ENCODE peak calls at places on chromosomes 16 and 17, in nine cellular contexts. J is pancreas; T is CD4-positive, alpha-beta memory T cell; H is GM23338; I is cardiac fibroblast; F is left lung; Z is left ventricle myocardium inferior; M is GM23248; K is H7. S is an unnamed sample.

GRCh38 chr16:2835638-2836493 is 5.8 kb downstream of the ZG16B start:
- DNase-seq in J (peak), T (no peak), H (peak), I (peak), F (peak), Z (no peak), M (peak), K (no peak), S (peak)

GRCh38 chr16:25613931-25614330 is 77.8 kb upstream of the HS3ST4 start:
- DNase-seq in J (no peak), T (no peak), H (no peak), I (no peak), F (no peak), Z (no peak), M (no peak), K (no peak), S (no peak)

GRCh38 chr16:49639739-49640388 is 216.0 kb downstream of the ZNF423 start:
- DNase-seq in J (peak), T (no peak), H (peak), I (peak), F (peak), Z (peak), M (no peak), K (peak), S (peak)

GRCh38 chr16:54059319-54059718 is 227.3 kb downstream of the IRX3 start:
- DNase-seq in J (no peak), T (no peak), H (no peak), I (no peak), F (no peak), Z (no peak), M (no peak), K (no peak), S (no peak)

GRCh38 chr16:2663553-2664521 is 18.5 kb upstream of the KCTD5 start:
- DNase-seq in J (no peak), T (peak), H (no peak), I (peak), F (no peak), Z (no peak), M (peak), K (no peak), S (no peak)

GRCh38 chr17:43356999-43357398 is 41.8 kb upstream of the ARL4D start:
- DNase-seq in J (no peak), T (no peak), H (no peak), I (peak), F (no peak), Z (no peak), M (peak), K (no peak), S (no peak)

GRCh38 chr16:11150190-11150589 is 105.8 kb downstream of the SOCS1 start:
- DNase-seq in J (no peak), T (no peak), H (no peak), I (no peak), F (no peak), Z (no peak), M (no peak), K (no peak), S (no peak)

GRCh38 chr16:12089492-12090161 is 113.1 kb downstream of the SNX29 start:
- DNase-seq in J (peak), T (peak), H (peak), I (peak), F (peak), Z (peak), M (peak), K (peak), S (peak)

GRCh38 chr16:56688762-56689161 is 6.5 kb downstream of the MT1X start:
- DNase-seq in J (no peak), T (no peak), H (no peak), I (no peak), F (no peak), Z (no peak), M (peak), K (no peak), S (no peak)

GRCh38 chr17:57603978-57604377 is 141.1 kb downstream of the CCDC182 start:
- DNase-seq in J (peak), T (peak), H (no peak), I (no peak), F (no peak), Z (no peak), M (no peak), K (no peak), S (no peak)

GRCh38 chr17:57607553-57608120 is 137.5 kb downstream of the CCDC182 start:
- DNase-seq in J (peak), T (no peak), H (no peak), I (no peak), F (no peak), Z (no peak), M (peak), K (no peak), S (no peak)

GRCh38 chr17:57606111-57606875 is 138.8 kb downstream of the CCDC182 start:
- DNase-seq in J (peak), T (no peak), H (no peak), I (no peak), F (no peak), Z (no peak), M (no peak), K (no peak), S (no peak)

GRCh38 chr17:57604771-57605733 is 140.0 kb downstream of the CCDC182 start:
- DNase-seq in J (peak), T (peak), H (peak), I (peak), F (no peak), Z (peak), M (peak), K (peak), S (no peak)

DNA sequence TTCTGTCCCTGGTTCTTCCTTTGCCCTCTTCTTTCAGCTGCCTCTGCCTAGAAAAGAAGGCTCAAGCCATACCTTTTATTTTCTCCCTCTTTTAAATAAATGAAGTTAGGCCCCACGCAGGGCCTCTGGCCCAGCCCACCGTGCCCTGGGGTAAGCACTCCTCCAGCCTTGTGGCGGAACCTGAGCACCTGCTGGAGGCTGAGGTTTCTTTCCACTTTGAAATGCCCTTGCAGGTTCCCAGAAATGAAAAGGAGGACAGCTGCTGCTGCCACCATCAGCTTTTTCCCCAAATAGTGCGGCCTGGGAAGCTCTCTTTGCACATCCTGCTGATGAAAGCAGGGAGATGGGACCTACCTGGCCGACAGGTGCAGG is 139.4 kb downstream of the CCDC182 start:
- DNase-seq in J (peak), T (no peak), H (no peak), I (no peak), F (no peak), Z (no peak), M (no peak), K (no peak), S (no peak)
- H3K4me3 ChIP-seq in J (no peak), T (no peak), H (no peak), I (no peak), F (no peak), Z (peak), M (no peak), K (no peak), S (no peak)

GRCh38 chr16:30892670-30893069 is 1.2 kb downstream of the BCL7C start:
- DNase-seq in J (peak), T (no peak), H (no peak), I (no peak), F (no peak), Z (no peak), M (no peak), K (peak), S (no peak)
- H3K4me3 ChIP-seq in J (no peak), T (no peak), H (peak), I (peak), F (peak), Z (peak), M (peak), K (no peak), S (peak)

GRCh38 chr17:38430316-38430715 is 2.1 kb downstream of the ARHGAP23 start:
- DNase-seq in J (no peak), T (no peak), H (no peak), I (peak), F (no peak), Z (no peak), M (peak), K (no peak), S (no peak)
- H3K4me3 ChIP-seq in J (no peak), T (no peak), H (peak), I (no peak), F (no peak), Z (peak), M (peak), K (no peak), S (no peak)

GRCh38 chr16:69171325-69172095 is 15.5 kb upstream of the SNTB2 start:
- DNase-seq in J (no peak), T (no peak), H (peak), I (peak), F (no peak), Z (no peak), M (peak), K (peak), S (no peak)
- H3K4me3 ChIP-seq in J (no peak), T (no peak), H (no peak), I (no peak), F (no peak), Z (no peak), M (no peak), K (no peak), S (no peak)

GRCh38 chr17:44987194-44987882 is 19.2 kb upstream of the C1QL1 start:
- DNase-seq in J (no peak), T (no peak), H (peak), I (no peak), F (no peak), Z (no peak), M (peak), K (peak), S (peak)
- H3K4me3 ChIP-seq in J (no peak), T (no peak), H (peak), I (no peak), F (no peak), Z (no peak), M (peak), K (peak), S (no peak)

GRCh38 chr17:39332092-39332491 is 69.3 kb downstream of the FBXL20 start:
- DNase-seq in J (no peak), T (no peak), H (no peak), I (no peak), F (no peak), Z (no peak), M (no peak), K (no peak), S (no peak)

GRCh38 chr17:39328815-39329214 is 72.6 kb downstream of the FBXL20 start:
- DNase-seq in J (no peak), T (no peak), H (no peak), I (no peak), F (no peak), Z (no peak), M (no peak), K (no peak), S (no peak)

GRCh38 chr17:39325528-39326240 is 75.7 kb downstream of the FBXL20 start:
- DNase-seq in J (no peak), T (no peak), H (no peak), I (no peak), F (no peak), Z (no peak), M (no peak), K (no peak), S (no peak)

DNA sequence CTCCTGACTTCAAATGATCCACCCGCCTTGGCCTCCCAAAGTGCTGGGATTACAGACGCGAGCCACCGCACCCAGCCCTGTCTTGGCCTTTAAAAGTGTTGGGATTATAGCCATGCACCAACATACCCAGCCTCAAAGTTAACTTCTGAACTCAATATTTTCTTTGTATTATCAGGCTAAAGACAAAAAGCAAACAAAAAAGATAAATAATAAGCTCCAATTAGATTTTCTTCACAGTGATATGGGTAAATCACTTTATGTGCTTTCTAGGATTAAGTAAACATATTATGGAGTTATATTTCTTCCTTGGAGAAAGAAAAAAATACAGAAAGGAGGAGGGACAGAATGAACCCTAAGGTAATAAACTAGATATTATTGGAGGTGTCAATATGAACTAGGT is 74.3 kb downstream of the FBXL20 start:
- DNase-seq in J (no peak), T (no peak), H (no peak), I (no peak), F (no peak), Z (no peak), M (no peak), K (no peak), S (no peak)
- H3K4me3 ChIP-seq in J (no peak), T (no peak), H (no peak), I (no peak), F (no peak), Z (no peak), M (no peak), K (no peak), S (no peak)

GRCh38 chr17:7177210-7177953 is 1.8 kb downstream of the ASGR1 start:
- DNase-seq in J (peak), T (peak), H (peak), I (peak), F (peak), Z (peak), M (peak), K (peak), S (peak)
- H3K4me3 ChIP-seq in J (peak), T (no peak), H (peak), I (peak), F (peak), Z (peak), M (peak), K (peak), S (peak)

DNA sequence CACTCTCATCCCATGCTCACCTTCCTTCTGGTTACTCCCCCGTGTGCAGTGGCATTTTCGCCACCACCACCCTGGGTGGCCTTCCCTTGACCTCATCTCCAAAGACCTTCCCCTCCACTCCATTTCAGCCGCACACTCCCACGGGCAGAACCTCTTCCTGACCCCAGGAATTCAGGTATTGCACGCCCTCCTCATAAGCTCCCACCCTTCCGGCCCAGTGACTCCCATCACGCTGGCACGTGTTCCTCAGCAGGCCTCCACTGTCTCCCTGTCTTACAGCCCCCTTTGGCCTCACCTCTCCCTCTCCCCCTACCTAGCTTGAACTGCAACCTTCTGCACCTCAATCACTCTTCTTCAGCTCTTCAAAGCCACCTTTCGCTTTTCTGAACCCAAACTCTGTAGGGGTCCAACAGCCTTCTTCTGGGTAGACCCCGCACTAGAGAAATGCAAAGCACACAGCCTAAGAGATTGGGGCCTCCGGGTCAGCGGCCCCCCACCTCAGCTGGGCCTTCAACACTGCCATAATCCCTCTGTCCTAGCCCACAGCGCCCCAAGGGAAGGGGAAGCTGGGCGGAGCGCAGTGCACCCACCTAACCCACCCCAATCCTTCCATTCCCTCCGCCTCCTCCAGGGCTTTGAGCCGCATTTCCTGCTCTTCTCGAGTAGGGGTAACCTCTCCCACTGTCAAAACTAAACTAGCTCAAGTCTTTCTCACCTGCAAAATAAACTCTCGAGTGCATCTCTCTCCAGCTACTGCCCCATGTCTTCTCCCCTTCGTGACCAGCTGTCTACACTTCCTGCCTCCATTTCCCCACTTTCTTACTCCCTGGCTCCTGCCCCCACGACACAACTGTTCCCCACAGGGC is 1.7 kb upstream of the TMEM97 start:
- DNase-seq in J (no peak), T (no peak), H (no peak), I (no peak), F (no peak), Z (no peak), M (no peak), K (peak), S (peak)
- H3K4me3 ChIP-seq in J (peak), T (no peak), H (peak), I (no peak), F (peak), Z (peak), M (no peak), K (no peak), S (peak)

GRCh38 chr17:77320046-77320445 is 179.3 kb downstream of the SEC14L1 start:
- DNase-seq in J (no peak), T (no peak), H (no peak), I (peak), F (peak), Z (no peak), M (peak), K (peak), S (peak)

GRCh38 chr17:77318021-77318420 is 177.3 kb downstream of the SEC14L1 start:
- DNase-seq in J (peak), T (no peak), H (no peak), I (no peak), F (peak), Z (no peak), M (no peak), K (no peak), S (no peak)

GRCh38 chr17:77319211-77320031 is 178.7 kb downstream of the SEC14L1 start:
- DNase-seq in J (peak), T (peak), H (peak), I (peak), F (peak), Z (peak), M (peak), K (peak), S (peak)

GRCh38 chr17:77317091-77317519 is 176.3 kb downstream of the SEC14L1 start:
- DNase-seq in J (peak), T (no peak), H (no peak), I (no peak), F (peak), Z (no peak), M (no peak), K (peak), S (peak)

DNA sequence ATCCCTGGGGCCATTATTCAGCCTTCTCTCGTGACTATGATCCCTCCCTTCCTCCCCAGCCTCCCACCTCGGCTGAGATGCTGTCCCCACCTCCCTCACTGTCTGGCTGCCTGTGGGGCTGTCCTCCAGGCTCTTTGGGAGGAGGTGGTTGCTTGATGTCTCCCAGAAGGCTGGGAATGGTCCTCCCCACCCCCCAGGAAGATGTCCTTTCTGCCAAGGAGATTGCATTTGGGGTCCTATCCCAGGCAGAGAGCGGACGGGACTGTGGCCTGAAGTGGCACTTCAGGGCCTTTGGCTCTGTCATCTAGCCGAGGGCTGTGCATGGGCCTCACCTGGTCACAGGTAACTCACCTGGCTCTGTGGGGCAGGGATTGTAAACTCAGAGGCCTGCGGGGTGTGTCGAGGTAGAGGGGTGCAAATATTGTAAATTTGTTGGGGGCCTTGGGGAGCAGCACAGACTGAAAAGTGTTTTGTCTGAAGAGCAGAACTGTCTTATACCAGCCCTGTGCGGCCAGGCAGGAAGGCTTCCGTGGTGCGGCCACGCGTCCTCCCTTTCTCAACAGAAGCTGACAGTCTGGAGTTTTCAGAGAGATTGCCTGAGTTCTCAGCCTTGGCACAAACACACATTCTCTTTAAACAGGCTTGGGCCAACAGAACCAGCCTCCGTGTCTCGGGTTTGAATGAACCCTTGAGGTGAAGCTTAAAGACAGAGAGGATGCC is 177.9 kb downstream of the SEC14L1 start:
- DNase-seq in J (no peak), T (no peak), H (no peak), I (peak), F (peak), Z (no peak), M (peak), K (peak), S (no peak)
- H3K4me3 ChIP-seq in J (no peak), T (no peak), H (no peak), I (no peak), F (peak), Z (peak), M (peak), K (no peak), S (no peak)

S was measured in endodermal cell.